ENCODE peak calls at places on chromosomes 1 and 21, in five cellular contexts. T, S, Z, O and Q are unnamed samples.

GRCh38 chr21:42227909-42228708 is 9.2 kb downstream of the ABCG1 start:
- DNase-seq in T (peak), S (peak), Z (peak), O (peak), Q (peak)

GRCh38 chr1:3349161-3349967 is 105.1 kb upstream of the ARHGEF16 start:
- DNase-seq in T (no peak), S (no peak), Z (no peak), O (peak), Q (no peak)

GRCh38 chr1:210446479-210446878 is 117.8 kb downstream of the HHAT start:
- DNase-seq in T (no peak), S (peak), Z (no peak), O (peak), Q (peak)

GRCh38 chr1:158179301-158180041 is 1.2 kb upstream of the CD1D start:
- DNase-seq in T (no peak), S (peak), Z (no peak), O (peak), Q (peak)

GRCh38 chr1:154220970-154221814 is 437 bp downstream of the UBAP2L start:
- DNase-seq in T (peak), S (peak), Z (peak), O (peak), Q (no peak)

GRCh38 chr1:115184951-115185331 is 95.6 kb upstream of the TSPAN2 start:
- DNase-seq in T (peak), S (no peak), Z (no peak), O (peak), Q (peak)

GRCh38 chr1:94398356-94398755 is 19.8 kb upstream of the ABCD3 start:
- DNase-seq in T (no peak), S (no peak), Z (no peak), O (no peak), Q (no peak)

GRCh38 chr21:34075099-34075425 is 1.7 kb downstream of the MRPS6 start:
- DNase-seq in T (no peak), S (no peak), Z (no peak), O (no peak), Q (no peak)

GRCh38 chr1:44985747-44986359 is 542 bp downstream of the EIF2B3 start:
- DNase-seq in T (no peak), S (no peak), Z (no peak), O (peak), Q (peak)

GRCh38 chr1:92960395-92961130 is 699 bp downstream of the DIPK1A start:
- DNase-seq in T (peak), S (peak), Z (peak), O (peak), Q (peak)

GRCh38 chr1:41404308-41404755 is 43.1 kb downstream of the FOXO6 start:
- DNase-seq in T (peak), S (peak), Z (no peak), O (no peak), Q (no peak)

GRCh38 chr1:1917304-1917976 is 1.6 kb downstream of the TMEM52 start:
- DNase-seq in T (no peak), S (no peak), Z (peak), O (no peak), Q (no peak)

GRCh38 chr1:35561972-35562680 is 4.5 kb downstream of the NCDN start:
- DNase-seq in T (no peak), S (no peak), Z (no peak), O (no peak), Q (no peak)

GRCh38 chr1:42933060-42933586 is 25.5 kb downstream of the SLC2A1 start:
- DNase-seq in T (no peak), S (peak), Z (no peak), O (no peak), Q (no peak)

GRCh38 chr1:186722711-186723309 is 42.6 kb upstream of the PTGS2 start:
- DNase-seq in T (peak), S (peak), Z (no peak), O (peak), Q (peak)

GRCh38 chr1:53521900-53522552 is 62.8 kb downstream of the DMRTB1 start:
- DNase-seq in T (no peak), S (no peak), Z (no peak), O (no peak), Q (no peak)

GRCh38 chr1:12714710-12715500 is 1.0 kb upstream of the AADACL3 start:
- DNase-seq in T (no peak), S (no peak), Z (no peak), O (no peak), Q (no peak)

GRCh38 chr1:101293461-101294045 is 56.7 kb downstream of the S1PR1 start:
- DNase-seq in T (peak), S (peak), Z (no peak), O (no peak), Q (peak)

GRCh38 chr1:91523462-91523861 is 22.8 kb downstream of the CDC7 start:
- DNase-seq in T (no peak), S (peak), Z (no peak), O (no peak), Q (no peak)

GRCh38 chr21:33268736-33269441 is 2.7 kb downstream of the IL10RB start:
- DNase-seq in T (no peak), S (peak), Z (peak), O (peak), Q (no peak)

GRCh38 chr1:156429308-156430060 is 60.5 kb downstream of the RHBG start:
- DNase-seq in T (no peak), S (no peak), Z (no peak), O (no peak), Q (no peak)

GRCh38 chr21:17370263-17370662 is 142.6 kb upstream of the CXADR start:
- DNase-seq in T (no peak), S (no peak), Z (peak), O (no peak), Q (no peak)

GRCh38 chr1:10975567-10976326 is 36.7 kb upstream of the TARDBP start:
- DNase-seq in T (peak), S (no peak), Z (no peak), O (peak), Q (peak)

GRCh38 chr1:164689672-164690655 is 131.0 kb downstream of the PBX1 start:
- DNase-seq in T (no peak), S (no peak), Z (no peak), O (no peak), Q (no peak)

GRCh38 chr1:28507247-28507645 is 1.4 kb downstream of the RCC1 start:
- DNase-seq in T (no peak), S (peak), Z (no peak), O (peak), Q (no peak)

GRCh38 chr1:159953866-159954515 is at the start of gene SLAMF9:
- DNase-seq in T (peak), S (no peak), Z (no peak), O (no peak), Q (peak)

GRCh38 chr1:214102907-214103306 is 115.1 kb downstream of the PROX1 start:
- DNase-seq in T (peak), S (no peak), Z (no peak), O (no peak), Q (no peak)

GRCh38 chr1:109821831-109822745 is 58.4 kb upstream of the EPS8L3 start:
- DNase-seq in T (peak), S (no peak), Z (peak), O (no peak), Q (peak)